ENCODE peak calls at places on chromosomes 13 and 19, in ten cellular contexts. F is T-helper 22 cell; L is astrocyte; K is left ventricle myocardium inferior; N is hippocampal formation; D is ELR; U is upper lobe of right lung; A is stimulated activated naive CD8-positive, alpha-beta T cell treated with anti-CD3 and anti-CD28 coated beads, Interleukin-15, Interleukin-2, amounts not matched to agents 100 U/mL and 50 U/mL, for 24 hours; V is A549; S is GM23248. P is an unnamed sample.

GRCh38 chr13:76438050-76438449 is 448.2 kb downstream of the KCTD12 start:
- DNase-seq in F (no peak), L (no peak), K (no peak), N (no peak), D (peak; percentile 61), U (no peak), A (no peak), V (no peak), S (no peak), P (no peak)

GRCh38 chr19:10346509-10346908 is 7.1 kb upstream of the ICAM3 start:
- DNase-seq in F (no peak), L (no peak), K (no peak), N (peak; percentile 16), D (no peak), U (peak; percentile 83), A (no peak), V (no peak), S (peak; percentile 47), P (no peak)

GRCh38 chr19:48400018-48400742 is 6.7 kb downstream of the GRIN2D start:
- DNase-seq in F (no peak), L (peak; percentile 62), K (peak; percentile 53), N (no peak), D (peak; percentile 92), U (no peak), A (peak; percentile 42), V (peak; percentile 80), S (peak; percentile 95), P (no peak)

GRCh38 chr19:39112338-39112890 is 13.2 kb upstream of the PAK4 start:
- DNase-seq in F (no peak), L (peak; percentile 27), K (no peak), N (no peak), D (peak; percentile 71), U (no peak), A (no peak), V (peak; percentile 99), S (peak; percentile 32), P (no peak)

GRCh38 chr13:70729369-70729768 is 621.1 kb upstream of the KLHL1 start:
- DNase-seq in F (no peak), L (no peak), K (no peak), N (no peak), D (peak; percentile 26), U (no peak), A (no peak), V (no peak), S (no peak), P (no peak)

GRCh38 chr19:14476663-14477401 is 1.7 kb upstream of the PTGER1 start:
- DNase-seq in F (no peak), L (peak; percentile 68), K (no peak), N (no peak), D (peak; percentile 61), U (no peak), A (peak; percentile 31), V (peak; percentile 65), S (peak; percentile 80), P (no peak)

GRCh38 chr19:2624537-2625091 is 77.9 kb downstream of the GNG7 start:
- DNase-seq in F (no peak), L (no peak), K (peak; percentile 74), N (no peak), D (no peak), U (peak; percentile 86), A (no peak), V (peak; percentile 37), S (peak; percentile 37), P (no peak)

GRCh38 chr19:53881482-53882390 is at the start of gene PRKCG:
- DNase-seq in F (peak; percentile 62), L (no peak), K (peak; percentile 29), N (no peak), D (peak; percentile 54), U (peak; percentile 74), A (peak; percentile 65), V (peak; percentile 70), S (peak; percentile 45), P (no peak)

P was measured in GM12878.